ENCODE peak calls at places on chromosomes 1 and 21, in seven cellular contexts. C is H1, U is IMR-90, N is H9, Y is mesendoderm, Q is mesenchymal stem cell, Z is trophoblast cell. M is an unnamed sample.

GRCh38 chr1:35558374-35559316 is 1.0 kb downstream of the NCDN start:
- DNase-seq in N (no peak), Z (no peak), Q (no peak), C (no peak), U (no peak), Y (peak), M (no peak)

GRCh38 chr1:14338509-14338908 is 260.0 kb upstream of the KAZN start:
- DNase-seq in U (no peak), Q (no peak), N (no peak), Y (no peak), Z (no peak), C (no peak), M (no peak)

GRCh38 chr1:29362764-29363163 is 126.4 kb downstream of the PTPRU start:
- DNase-seq in C (no peak), N (peak), Y (no peak), Q (no peak), Z (no peak), U (no peak), M (no peak)

GRCh38 chr1:30663596-30664091 is 59.7 kb downstream of the MATN1 start:
- DNase-seq in Y (peak), U (no peak), C (no peak), Z (no peak), Q (no peak), N (no peak), M (no peak)

GRCh38 chr1:199667079-199667478 is 360.4 kb upstream of the NR5A2 start:
- DNase-seq in Y (no peak), N (no peak), Z (peak), Q (no peak), U (no peak), C (no peak), M (no peak)

GRCh38 chr1:169521226-169521625 is 35.5 kb upstream of the SLC19A2 start:
- DNase-seq in C (no peak), Z (no peak), U (no peak), Q (no peak), Y (no peak), N (no peak), M (no peak)

GRCh38 chr1:2558420-2558819 is 2.2 kb downstream of the TNFRSF14 start:
- DNase-seq in U (no peak), Z (no peak), Y (no peak), N (no peak), C (no peak), Q (no peak), M (no peak)

GRCh38 chr21:42265229-42265812 is 46.4 kb downstream of the ABCG1 start:
- DNase-seq in Y (no peak), Z (no peak), C (no peak), Q (no peak), U (no peak), N (no peak), M (no peak)

GRCh38 chr1:180928272-180929230 is 15.9 kb downstream of the KIAA1614 start:
- DNase-seq in N (no peak), U (no peak), Q (no peak), C (no peak), Y (no peak), Z (no peak), M (no peak)

GRCh38 chr1:16717174-16718108 is 22.9 kb upstream of the RNU1-4 start:
- DNase-seq in Q (no peak), U (no peak), Y (no peak), C (peak), N (peak), Z (no peak), M (no peak)

GRCh38 chr1:231219422-231220401 is 21.3 kb upstream of the GNPAT start:
- DNase-seq in N (no peak), Q (no peak), Y (no peak), C (no peak), Z (no peak), U (no peak), M (no peak)

GRCh38 chr1:10621906-10622305 is 147.2 kb downstream of the PEX14 start:
- DNase-seq in Y (no peak), Z (no peak), Q (no peak), U (no peak), N (peak), C (no peak), M (no peak)

GRCh38 chr1:230629511-230629910 is 12.8 kb upstream of the COG2 start:
- DNase-seq in Q (no peak), C (no peak), U (no peak), N (no peak), Z (no peak), Y (peak), M (no peak)

DNA sequence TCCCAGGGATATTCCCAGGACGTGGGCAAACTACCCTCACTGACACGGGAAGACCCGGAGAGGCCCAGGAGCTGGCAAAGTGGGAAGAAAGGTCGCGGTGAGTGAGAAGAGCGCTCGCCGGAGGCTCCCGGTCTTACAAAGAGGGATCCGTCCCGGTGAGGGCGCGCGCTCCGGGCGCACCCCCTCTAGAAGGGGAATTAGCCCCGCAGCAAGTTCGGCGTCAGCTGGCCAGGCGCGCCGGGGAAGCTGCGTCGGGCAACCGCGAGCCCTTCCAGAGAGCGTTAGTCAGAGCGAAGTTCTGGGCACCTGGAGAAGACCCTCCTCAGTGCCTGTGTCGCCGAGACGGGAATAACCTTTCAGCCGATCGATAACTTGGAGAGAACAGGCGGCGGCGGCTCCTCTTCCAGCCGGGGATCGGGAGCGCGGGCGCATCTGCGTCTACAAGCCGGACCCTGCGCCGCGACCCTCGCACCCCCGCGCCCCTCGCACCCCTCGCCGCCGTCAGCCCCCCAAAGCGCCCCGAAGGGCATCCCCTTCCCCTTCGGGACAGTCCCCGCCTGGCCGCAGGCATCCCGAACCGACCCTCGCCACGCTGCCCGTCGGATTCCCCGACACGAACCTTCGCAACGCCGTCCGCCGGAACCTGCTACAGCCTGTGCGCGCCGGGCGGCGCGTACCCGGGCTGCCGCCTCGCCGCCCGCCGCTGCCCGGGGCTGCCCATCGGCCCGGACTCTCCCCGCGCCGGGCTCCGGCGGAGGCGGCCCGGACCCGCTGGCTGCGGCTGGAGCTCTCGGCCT is 485 bp downstream of the SIPA1L2 start:
- DNase-seq in Y (peak), Q (peak), C (peak), N (peak), U (no peak), Z (peak), M (no peak)
- H4K8ac ChIP-seq in Y (no peak), Q (no peak), C (peak), N (no peak), U (no peak), Z (peak), M (no peak)

GRCh38 chr1:167420510-167420909 is 97.8 kb downstream of the CD247 start:
- DNase-seq in Y (peak), Q (no peak), C (no peak), U (no peak), Z (no peak), N (no peak), M (no peak)

GRCh38 chr1:167426716-167427115 is 91.6 kb downstream of the CD247 start:
- DNase-seq in C (peak), U (no peak), N (no peak), Z (no peak), Y (no peak), Q (no peak), M (no peak)

GRCh38 chr1:167427843-167428242 is 90.5 kb downstream of the CD247 start:
- DNase-seq in Y (no peak), N (no peak), Z (peak), C (no peak), U (no peak), Q (no peak), M (no peak)

GRCh38 chr1:167425482-167425881 is 92.8 kb downstream of the CD247 start:
- DNase-seq in U (no peak), Z (no peak), Q (no peak), C (no peak), Y (no peak), N (peak), M (no peak)

DNA sequence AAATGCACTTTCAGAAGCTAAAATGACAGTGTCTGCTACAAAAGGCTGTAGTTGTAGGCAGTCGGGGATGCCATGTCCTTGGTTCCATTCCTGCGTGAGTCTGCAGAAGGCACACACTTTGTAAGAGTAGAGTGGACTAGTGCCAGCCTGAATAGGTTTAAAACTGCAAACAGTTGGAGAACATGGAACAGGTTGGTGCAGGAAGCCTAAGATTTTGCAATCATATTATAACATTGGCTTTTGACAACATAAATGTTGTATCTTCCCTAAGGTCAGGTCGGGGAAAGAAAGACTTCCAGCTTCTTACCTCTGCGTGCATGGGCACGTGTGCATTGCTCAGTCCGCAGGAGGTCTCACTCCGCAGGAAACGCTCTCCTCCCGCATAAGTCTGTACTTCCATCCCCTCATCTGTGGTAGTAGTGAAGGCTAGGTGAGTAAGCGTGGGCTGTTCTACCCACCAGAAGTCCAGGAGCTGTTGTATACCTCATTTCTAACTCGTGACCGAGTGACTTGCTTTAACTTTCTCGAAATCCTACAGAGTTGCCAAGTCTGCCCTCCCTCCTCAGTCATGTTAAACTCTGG is 94.2 kb downstream of the CD247 start:
- DNase-seq in N (no peak), U (no peak), C (peak), Z (no peak), Y (no peak), Q (no peak), M (no peak)
- H4K8ac ChIP-seq in N (no peak), U (no peak), C (no peak), Z (no peak), Y (no peak), Q (no peak), M (no peak)

DNA sequence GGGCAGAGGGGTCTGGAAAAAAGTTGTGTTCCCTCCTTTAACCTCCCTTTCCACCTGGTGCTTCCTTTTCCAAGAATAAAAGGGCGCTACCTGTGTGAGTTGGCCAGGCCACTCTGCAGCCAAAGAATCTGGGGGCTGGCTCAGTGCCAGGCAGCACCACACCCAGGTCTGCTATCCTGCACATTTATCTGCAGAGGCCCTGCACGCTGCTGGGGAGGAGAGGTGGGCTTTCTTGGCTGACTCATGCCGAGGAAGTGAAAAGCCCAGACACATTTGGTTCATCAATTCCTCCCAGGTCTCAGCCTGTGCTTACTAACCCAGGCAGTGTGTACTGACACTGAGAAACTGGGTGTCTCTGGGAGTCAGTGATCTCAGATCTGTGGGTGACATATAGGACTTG is 79.8 kb upstream of the F3 start:
- DNase-seq in Q (peak), U (peak), N (no peak), Z (no peak), C (no peak), Y (no peak), M (no peak)
- H4K8ac ChIP-seq in Q (peak), U (peak), N (no peak), Z (no peak), C (no peak), Y (no peak), M (no peak)

GRCh38 chr1:223725578-223725977 is 13.2 kb downstream of the CAPN2 start:
- DNase-seq in C (no peak), Q (no peak), Y (no peak), N (no peak), Z (no peak), U (no peak), M (no peak)

GRCh38 chr1:223724376-223724775 is 12.0 kb downstream of the CAPN2 start:
- DNase-seq in C (no peak), Q (peak), Z (no peak), Y (no peak), N (no peak), U (peak), M (no peak)

GRCh38 chr1:223721658-223722606 is 9.6 kb downstream of the CAPN2 start:
- DNase-seq in C (no peak), Y (no peak), U (no peak), N (no peak), Q (no peak), Z (no peak), M (no peak)

GRCh38 chr1:223720987-223721591 is 8.8 kb downstream of the CAPN2 start:
- DNase-seq in C (no peak), Z (peak), U (peak), Y (no peak), Q (peak), N (no peak), M (no peak)

DNA sequence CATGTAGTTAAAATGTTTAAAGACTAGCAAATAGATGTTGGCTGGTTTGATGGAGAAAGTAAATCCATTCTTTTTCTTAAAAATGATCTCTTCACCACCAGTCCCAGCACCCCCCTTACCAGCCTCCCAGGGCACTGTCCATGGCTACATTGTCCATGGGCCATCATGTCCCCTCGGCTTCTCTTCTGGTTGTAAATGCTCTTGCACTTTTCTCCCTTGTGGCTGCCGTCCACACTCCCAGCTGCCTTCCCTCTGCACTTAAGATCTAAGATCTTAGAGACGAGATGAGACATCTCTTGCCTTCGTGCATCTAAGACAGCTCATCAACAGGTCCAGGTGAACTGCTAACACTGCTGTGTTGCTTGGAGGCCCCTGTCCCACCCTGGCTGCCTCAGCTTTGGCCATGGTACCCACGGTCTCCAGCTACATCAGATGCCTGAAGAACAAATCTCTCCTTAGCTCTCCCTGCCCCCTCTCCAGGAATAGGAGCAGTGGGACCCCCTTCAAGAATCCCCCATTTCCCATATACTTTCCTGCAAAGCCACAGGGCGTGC is 11.1 kb downstream of the CAPN2 start:
- DNase-seq in U (no peak), Y (no peak), Z (no peak), Q (no peak), N (no peak), C (no peak), M (no peak)
- H4K8ac ChIP-seq in U (no peak), Y (no peak), Z (no peak), Q (peak), N (no peak), C (no peak), M (no peak)

GRCh38 chr1:41819843-41820242 is 98.9 kb downstream of the HIVEP3 start:
- DNase-seq in Y (no peak), Z (no peak), C (no peak), U (no peak), N (no peak), Q (no peak), M (no peak)
- H4K8ac ChIP-seq in Y (no peak), Z (no peak), C (no peak), U (no peak), N (no peak), Q (no peak), M (no peak)

M was measured in neuronal stem cell.